ENCODE peak calls at places on chromosome 7, in seven cellular contexts. O is HL-60, R is kidney, C is fibroblast of lung, B is spleen, W is tibial artery, T is colonic mucosa. H is an unnamed sample.

GRCh38 chr7:67618569-67619543 is 622.2 kb downstream of the TYW1 start:
- DNase-seq in O (no peak), R (no peak), C (peak), B (no peak), W (no peak), T (no peak), H (no peak)

GRCh38 chr7:1692500-1693418 is 22.7 kb downstream of the ELFN1 start:
- DNase-seq in O (no peak), R (no peak), C (no peak), B (peak), W (peak), T (no peak), H (no peak)

GRCh38 chr7:78434281-78434680 is 635.7 kb downstream of the PHTF2 start:
- DNase-seq in O (no peak), R (no peak), C (no peak), B (no peak), W (no peak), T (no peak), H (no peak)

GRCh38 chr7:519974-520458 is 370 bp upstream of the PDGFA start:
- DNase-seq in O (peak), R (peak), C (peak), B (no peak), W (peak), T (no peak), H (peak)

GRCh38 chr7:77391230-77391629 is 24.9 kb downstream of the GSAP start:
- DNase-seq in O (no peak), R (no peak), C (no peak), B (no peak), W (no peak), T (no peak), H (no peak)

GRCh38 chr7:31372538-31372937 is 32.0 kb upstream of the NEUROD6 start:
- DNase-seq in O (no peak), R (no peak), C (no peak), B (no peak), W (no peak), T (no peak), H (no peak)

GRCh38 chr7:105587899-105588690 is 6.8 kb upstream of the EFCAB10 start:
- DNase-seq in O (no peak), R (no peak), C (peak), B (no peak), W (no peak), T (no peak), H (no peak)

GRCh38 chr7:30166155-30166840 is 31.5 kb downstream of the MTURN start:
- DNase-seq in O (peak), R (no peak), C (no peak), B (no peak), W (no peak), T (peak), H (no peak)

GRCh38 chr7:101099969-101100781 is 14.9 kb downstream of the TRIM56 start:
- DNase-seq in O (peak), R (peak), C (peak), B (peak), W (peak), T (peak), H (peak)

GRCh38 chr7:98211676-98212531 is 665 bp downstream of the BHLHA15 start:
- DNase-seq in O (no peak), R (peak), C (no peak), B (peak), W (peak), T (no peak), H (no peak)

GRCh38 chr7:74084722-74085578 is 1.3 kb downstream of the LIMK1 start:
- DNase-seq in O (no peak), R (no peak), C (no peak), B (no peak), W (no peak), T (no peak), H (no peak)

GRCh38 chr7:80386686-80387085 is 125.2 kb downstream of the GNAT3 start:
- DNase-seq in O (no peak), R (no peak), C (peak), B (no peak), W (no peak), T (no peak), H (no peak)

GRCh38 chr7:132263151-132263550 is 313.1 kb downstream of the PLXNA4 start:
- DNase-seq in O (no peak), R (no peak), C (no peak), B (no peak), W (no peak), T (no peak), H (no peak)

GRCh38 chr7:42460948-42461347 is 223.9 kb upstream of the GLI3 start:
- DNase-seq in O (no peak), R (no peak), C (no peak), B (no peak), W (no peak), T (no peak), H (no peak)

GRCh38 chr7:86814980-86815379 is 171.3 kb downstream of the GRM3 start:
- DNase-seq in O (no peak), R (no peak), C (no peak), B (no peak), W (no peak), T (no peak), H (no peak)

GRCh38 chr7:107446988-107447387 is 22.9 kb upstream of the GPR22 start:
- DNase-seq in O (no peak), R (no peak), C (peak), B (no peak), W (no peak), T (no peak), H (no peak)

GRCh38 chr7:67019562-67020390 is 23.1 kb downstream of the TYW1 start:
- DNase-seq in O (peak), R (no peak), C (peak), B (no peak), W (no peak), T (no peak), H (no peak)

GRCh38 chr7:152464312-152465117 is 28.7 kb upstream of the KMT2C start:
- DNase-seq in O (peak), R (peak), C (peak), B (peak), W (peak), T (peak), H (peak)

GRCh38 chr7:83021032-83021431 is 141.7 kb downstream of the PCLO start:
- DNase-seq in O (no peak), R (no peak), C (no peak), B (no peak), W (no peak), T (no peak), H (no peak)
- H3K27ac ChIP-seq in O (no peak), R (no peak), C (no peak), B (no peak), W (no peak), T (no peak), H (no peak)

DNA sequence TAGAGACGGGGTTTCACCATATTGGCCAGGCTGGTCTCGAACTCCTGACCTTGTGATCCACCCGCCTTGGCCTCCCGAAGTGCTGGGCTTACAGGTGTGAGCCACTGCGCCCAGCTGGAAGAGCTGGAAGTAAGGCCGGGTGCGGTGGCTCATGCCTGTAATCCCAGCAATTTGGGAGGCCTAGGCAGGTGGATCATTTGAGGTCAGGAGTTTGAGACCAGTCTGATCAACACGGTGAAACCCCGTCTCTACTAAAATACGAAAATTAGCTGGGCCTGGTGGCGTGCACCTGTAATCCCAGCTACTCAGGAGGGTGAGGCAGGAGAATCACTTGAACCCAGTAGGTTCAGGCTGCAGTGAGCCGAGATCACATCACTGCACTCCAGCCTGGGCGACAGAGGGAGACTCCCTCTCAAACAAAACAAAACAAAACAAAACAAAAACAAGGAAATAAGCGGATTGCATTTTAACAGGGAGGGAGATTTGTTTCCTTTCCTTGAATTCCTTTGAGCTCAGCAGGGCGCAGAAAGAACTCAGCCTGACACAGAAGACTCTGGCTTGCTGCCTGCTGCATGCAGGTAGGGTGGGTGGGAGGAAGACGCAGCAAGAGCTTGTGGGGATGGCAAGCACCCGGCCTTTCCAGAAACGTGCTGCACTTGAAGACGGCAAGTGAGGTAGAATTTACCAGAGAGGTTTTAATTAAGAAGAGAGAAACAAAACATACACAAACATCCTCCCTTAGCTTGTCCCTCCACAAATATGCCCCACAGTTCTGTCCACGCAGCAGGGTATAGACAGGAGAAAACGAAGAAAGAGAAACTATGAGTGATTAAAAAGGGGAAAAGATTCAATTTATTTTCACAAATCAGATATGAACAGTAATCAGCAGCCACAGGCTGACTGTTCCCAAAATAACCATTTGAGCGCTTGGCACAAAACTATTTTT is 148.0 kb downstream of the RNF216 start:
- DNase-seq in O (no peak), R (no peak), C (no peak), B (peak), W (no peak), T (no peak), H (no peak)
- H3K27ac ChIP-seq in O (no peak), R (peak), C (peak), B (peak), W (peak), T (peak), H (peak)

DNA sequence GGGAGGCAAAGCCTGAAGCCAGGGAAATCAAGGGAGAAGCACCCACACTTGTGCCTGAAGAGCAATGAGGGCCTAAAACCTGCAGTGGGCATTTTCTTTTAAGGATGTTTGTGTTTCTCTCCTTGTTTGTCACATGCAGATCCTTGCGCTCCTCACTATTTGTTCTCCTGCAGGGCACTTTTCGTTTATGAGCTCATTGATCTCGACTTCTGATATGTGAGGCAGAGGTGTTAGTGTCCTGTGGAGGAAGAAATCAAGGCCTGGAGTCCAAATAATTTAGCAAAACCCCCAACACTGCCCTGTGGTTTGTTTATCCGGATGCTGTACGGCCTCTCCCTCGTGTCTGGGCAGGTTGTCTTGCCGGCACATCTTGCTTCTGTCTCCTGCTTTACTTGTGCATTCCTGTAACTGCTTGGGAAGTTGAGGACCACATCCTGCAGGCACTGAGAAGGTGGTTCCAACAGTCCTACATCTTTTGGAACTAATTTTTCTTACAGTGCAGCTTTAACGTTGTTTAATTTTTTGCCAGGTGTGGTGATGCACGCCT is 13.7 kb downstream of the UBE3C start:
- DNase-seq in O (no peak), R (no peak), C (no peak), B (no peak), W (no peak), T (no peak), H (no peak)
- H3K27ac ChIP-seq in O (no peak), R (no peak), C (no peak), B (no peak), W (no peak), T (no peak), H (no peak)

GRCh38 chr7:99457646-99458493 is 8.1 kb downstream of the ATP5MF start:
- DNase-seq in O (no peak), R (no peak), C (no peak), B (no peak), W (no peak), T (no peak), H (no peak)
- H3K27ac ChIP-seq in O (no peak), R (no peak), C (no peak), B (no peak), W (no peak), T (no peak), H (no peak)

DNA sequence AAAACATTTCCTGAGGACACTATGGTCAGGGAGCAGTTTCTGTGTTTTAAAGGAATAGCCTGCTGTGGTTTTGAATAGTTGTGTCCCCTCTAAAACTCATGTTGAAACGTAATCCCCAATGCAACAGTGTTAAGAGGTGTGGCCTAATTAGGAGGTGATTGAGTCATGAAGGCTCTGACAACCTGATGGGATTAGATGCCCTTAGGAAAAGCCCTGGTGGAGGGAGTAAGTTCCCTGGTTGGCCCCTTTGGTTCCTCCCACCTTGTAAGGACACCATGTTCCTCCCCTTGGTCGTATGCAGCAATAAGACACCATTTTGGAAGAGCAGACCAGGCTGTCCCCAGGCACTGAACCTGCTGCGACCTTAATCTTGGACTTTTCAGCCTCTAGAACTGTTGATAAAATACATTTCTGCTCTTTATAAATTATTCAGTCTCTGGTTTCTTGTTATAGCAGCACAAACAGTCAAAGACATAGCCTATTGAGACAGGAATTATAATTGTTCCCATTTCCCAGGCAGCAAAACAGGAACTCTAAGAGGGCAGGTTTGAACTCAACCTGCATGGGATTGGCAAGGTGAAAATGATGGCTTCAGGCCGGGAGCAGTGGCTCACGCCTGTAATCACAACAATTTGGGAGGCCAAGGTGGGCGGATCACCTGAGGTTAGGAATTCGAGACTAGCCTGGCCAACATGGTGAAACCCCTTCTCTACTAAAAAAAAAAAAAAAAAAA is 20.5 kb upstream of the TNS3 start:
- DNase-seq in O (no peak), R (no peak), C (no peak), B (no peak), W (no peak), T (no peak), H (no peak)
- H3K27ac ChIP-seq in O (no peak), R (no peak), C (no peak), B (no peak), W (no peak), T (no peak), H (no peak)

DNA sequence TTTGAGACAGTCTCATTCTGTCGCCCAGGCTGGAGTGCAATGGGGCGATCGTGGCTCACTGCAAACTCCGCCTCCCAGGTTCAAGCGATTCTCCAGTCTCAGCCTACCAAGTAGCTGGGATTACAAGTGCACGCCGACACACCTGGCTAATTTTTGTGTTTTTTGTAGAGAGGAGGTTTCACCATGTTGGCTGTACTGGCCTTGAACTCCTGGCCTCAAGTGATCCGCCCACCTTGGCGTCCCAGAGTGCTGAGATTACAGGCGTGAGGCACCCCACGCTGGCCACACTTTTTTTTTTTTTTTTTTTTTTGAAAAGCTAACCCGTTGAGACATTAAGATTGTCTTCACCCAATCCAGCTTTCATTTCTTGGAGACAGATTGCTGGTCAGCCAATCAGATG is 2.1 kb downstream of the ZNF273 start:
- DNase-seq in O (no peak), R (no peak), C (no peak), B (no peak), W (no peak), T (no peak), H (no peak)
- H3K27ac ChIP-seq in O (no peak), R (no peak), C (no peak), B (no peak), W (no peak), T (no peak), H (no peak)

GRCh38 chr7:124057872-124058271 is 25.0 kb upstream of the TMEM229A start:
- DNase-seq in O (no peak), R (no peak), C (no peak), B (no peak), W (no peak), T (no peak), H (no peak)

GRCh38 chr7:124056234-124056633 is 23.4 kb upstream of the TMEM229A start:
- DNase-seq in O (no peak), R (no peak), C (no peak), B (no peak), W (no peak), T (no peak), H (no peak)

GRCh38 chr7:124051978-124052377 is 19.1 kb upstream of the TMEM229A start:
- DNase-seq in O (no peak), R (no peak), C (no peak), B (no peak), W (no peak), T (no peak), H (no peak)
- H3K27ac ChIP-seq in O (no peak), R (no peak), C (no peak), B (no peak), W (no peak), T (no peak), H (no peak)

DNA sequence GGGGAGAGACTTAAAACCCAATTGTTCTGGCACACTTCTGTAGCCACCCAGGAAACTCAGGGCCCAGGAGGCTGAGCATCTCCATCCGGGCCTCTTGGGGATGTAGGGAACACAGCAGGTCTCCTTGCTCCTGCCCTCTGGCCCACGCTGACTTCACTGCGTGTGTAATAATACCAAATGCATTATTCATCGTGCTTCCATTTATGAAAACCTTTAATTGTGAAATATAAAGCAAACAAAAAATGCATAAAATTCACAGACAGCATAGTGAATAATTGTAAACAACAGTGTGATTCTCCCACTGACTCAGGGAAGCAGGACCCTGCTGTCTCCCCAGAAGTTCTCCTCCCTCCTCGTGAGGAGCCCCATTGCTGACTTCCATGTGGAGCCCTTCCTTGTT is 70.3 kb upstream of the SHH start:
- DNase-seq in O (no peak), R (no peak), C (peak), B (peak), W (no peak), T (no peak), H (no peak)
- H3K27ac ChIP-seq in O (no peak), R (no peak), C (no peak), B (no peak), W (no peak), T (no peak), H (no peak)